ENCODE peak calls at places on chromosomes 11 and 22, in seven cellular contexts. One of them, this sample, is unnamed.

GRCh38 chr11:21484039-21484438 is 708.8 kb upstream of the ANO5 start:
- DNase-seq in mammary epithelial cell: no peak
- DNase-seq in fibroblast of mammary gland: no peak
- DNase-seq in suprapubic skin: no peak
- DNase-seq in NB4: no peak
- DNase-seq in psoas muscle: no peak
- DNase-seq in cardiac muscle cell: no peak
- DNase-seq in this sample: no peak

GRCh38 chr11:121654506-121655480 is 202.0 kb upstream of the SORL1-AS1 start:
- DNase-seq in mammary epithelial cell: no peak
- DNase-seq in fibroblast of mammary gland: no peak
- DNase-seq in suprapubic skin: no peak
- DNase-seq in NB4: no peak
- DNase-seq in psoas muscle: no peak
- DNase-seq in cardiac muscle cell: no peak
- DNase-seq in this sample: no peak

GRCh38 chr11:76615950-76616349 is 54.6 kb downstream of the LRRC32 start:
- DNase-seq in mammary epithelial cell: no peak
- DNase-seq in fibroblast of mammary gland: no peak
- DNase-seq in suprapubic skin: peak; percentile 78
- DNase-seq in NB4: no peak
- DNase-seq in psoas muscle: no peak
- DNase-seq in cardiac muscle cell: no peak
- DNase-seq in this sample: no peak

GRCh38 chr22:29245626-29246385 is 22.0 kb downstream of the RHBDD3 start:
- DNase-seq in mammary epithelial cell: peak; percentile 34
- DNase-seq in fibroblast of mammary gland: peak; percentile 63
- DNase-seq in suprapubic skin: no peak
- DNase-seq in NB4: peak; percentile 78
- DNase-seq in psoas muscle: peak; percentile 82
- DNase-seq in cardiac muscle cell: peak; percentile 74
- DNase-seq in this sample: peak; percentile 77

GRCh38 chr22:29268511-29269229 is 602 bp downstream of the EWSR1 start:
- DNase-seq in mammary epithelial cell: peak; percentile 26
- DNase-seq in fibroblast of mammary gland: peak; percentile 65
- DNase-seq in suprapubic skin: no peak
- DNase-seq in NB4: peak; percentile 69
- DNase-seq in psoas muscle: peak; percentile 89
- DNase-seq in cardiac muscle cell: peak; percentile 55
- DNase-seq in this sample: peak; percentile 36

GRCh38 chr11:36149538-36150242 is 139.5 kb downstream of the COMMD9 start:
- DNase-seq in mammary epithelial cell: peak; percentile 100
- DNase-seq in fibroblast of mammary gland: peak; percentile 99
- DNase-seq in suprapubic skin: no peak
- DNase-seq in NB4: peak; percentile 87
- DNase-seq in psoas muscle: peak; percentile 67
- DNase-seq in cardiac muscle cell: peak; percentile 12
- DNase-seq in this sample: peak; percentile 89

GRCh38 chr22:40010752-40011145 is 16.0 kb downstream of the FAM83F start:
- DNase-seq in mammary epithelial cell: no peak
- DNase-seq in fibroblast of mammary gland: no peak
- DNase-seq in suprapubic skin: no peak
- DNase-seq in NB4: no peak
- DNase-seq in psoas muscle: no peak
- DNase-seq in cardiac muscle cell: no peak
- DNase-seq in this sample: no peak

GRCh38 chr22:42906605-42907338 is 49.7 kb upstream of the ARFGAP3 start:
- DNase-seq in mammary epithelial cell: no peak
- DNase-seq in fibroblast of mammary gland: peak; percentile 53
- DNase-seq in suprapubic skin: no peak
- DNase-seq in NB4: no peak
- DNase-seq in psoas muscle: peak; percentile 88
- DNase-seq in cardiac muscle cell: peak; percentile 76
- DNase-seq in this sample: no peak

GRCh38 chr22:23074451-23074850 is 4.1 kb downstream of the GNAZ start:
- DNase-seq in mammary epithelial cell: no peak
- DNase-seq in fibroblast of mammary gland: no peak
- DNase-seq in suprapubic skin: no peak
- DNase-seq in NB4: no peak
- DNase-seq in psoas muscle: peak; percentile 26
- DNase-seq in cardiac muscle cell: no peak
- DNase-seq in this sample: no peak

GRCh38 chr22:35740616-35741015 is 22.9 kb downstream of the APOL5 start:
- DNase-seq in mammary epithelial cell: no peak
- DNase-seq in fibroblast of mammary gland: no peak
- DNase-seq in suprapubic skin: no peak
- DNase-seq in NB4: no peak
- DNase-seq in psoas muscle: no peak
- DNase-seq in cardiac muscle cell: no peak
- DNase-seq in this sample: no peak

GRCh38 chr22:35742342-35743100 is 24.8 kb downstream of the APOL5 start:
- DNase-seq in mammary epithelial cell: peak; percentile 52
- DNase-seq in fibroblast of mammary gland: peak; percentile 91
- DNase-seq in suprapubic skin: no peak
- DNase-seq in NB4: no peak
- DNase-seq in psoas muscle: no peak
- DNase-seq in cardiac muscle cell: no peak
- DNase-seq in this sample: no peak

GRCh38 chr22:35739076-35739475 is 21.4 kb downstream of the APOL5 start:
- DNase-seq in mammary epithelial cell: no peak
- DNase-seq in fibroblast of mammary gland: no peak
- DNase-seq in suprapubic skin: no peak
- DNase-seq in NB4: no peak
- DNase-seq in psoas muscle: no peak
- DNase-seq in cardiac muscle cell: no peak
- DNase-seq in this sample: no peak

GRCh38 chr22:35736701-35737100 is 19.0 kb downstream of the APOL5 start:
- DNase-seq in mammary epithelial cell: no peak
- DNase-seq in fibroblast of mammary gland: no peak
- DNase-seq in suprapubic skin: no peak
- DNase-seq in NB4: no peak
- DNase-seq in psoas muscle: no peak
- DNase-seq in cardiac muscle cell: no peak
- DNase-seq in this sample: no peak

DNA sequence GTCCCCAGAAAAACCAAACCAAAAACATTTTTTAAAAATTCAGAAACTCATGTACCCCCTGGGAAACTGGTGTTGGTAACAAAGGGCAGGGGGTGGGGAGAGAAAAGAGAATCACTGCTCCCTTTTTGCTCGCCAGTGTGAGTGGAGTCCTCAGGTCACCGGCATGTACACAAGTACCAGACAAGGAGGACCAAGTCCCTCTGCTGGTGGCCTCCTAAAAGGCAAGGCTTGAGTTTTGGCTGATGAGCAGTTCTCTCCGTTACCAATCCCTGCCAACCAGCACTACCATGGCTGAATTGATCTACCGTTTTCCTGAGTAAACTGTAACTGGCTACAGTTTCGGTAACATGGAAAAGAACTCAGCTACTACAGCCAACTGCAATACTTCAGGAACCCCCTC is 22.0 kb downstream of the APOL5 start:
- DNase-seq in mammary epithelial cell: no peak
- DNase-seq in fibroblast of mammary gland: peak; percentile 28
- DNase-seq in suprapubic skin: no peak
- DNase-seq in NB4: no peak
- DNase-seq in psoas muscle: no peak
- DNase-seq in cardiac muscle cell: no peak
- DNase-seq in this sample: peak; percentile 7
- TF ChIP-seq CTCF in mammary epithelial cell: peak; percentile 38
- TF ChIP-seq CTCF in fibroblast of mammary gland: peak; percentile 32
- TF ChIP-seq CTCF in suprapubic skin: no peak
- TF ChIP-seq CTCF in NB4: peak; percentile 17
- TF ChIP-seq CTCF in psoas muscle: peak; percentile 41
- TF ChIP-seq CTCF in cardiac muscle cell: peak; percentile 26
- TF ChIP-seq CTCF in this sample: no peak

DNA sequence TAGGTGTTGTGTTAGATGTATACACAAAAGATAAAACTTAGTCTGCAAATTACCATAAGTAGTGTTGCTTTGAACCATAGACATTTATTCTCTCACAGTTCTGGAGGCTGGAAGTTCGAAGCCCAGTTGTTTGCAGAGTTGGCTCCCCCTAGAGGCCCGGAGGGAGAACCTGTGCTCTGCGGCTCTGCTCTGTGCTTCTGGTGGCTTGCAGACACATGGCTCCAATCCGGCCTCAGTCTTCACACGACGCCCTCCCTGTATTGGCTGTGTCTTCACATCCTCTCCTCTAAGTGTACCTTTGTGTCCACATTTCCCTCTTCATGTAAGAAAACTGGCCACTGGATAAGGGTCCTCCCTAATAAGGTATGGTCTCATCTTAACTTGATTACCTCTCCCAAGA is 128.4 kb downstream of the OPCML start:
- DNase-seq in mammary epithelial cell: no peak
- DNase-seq in fibroblast of mammary gland: no peak
- DNase-seq in suprapubic skin: no peak
- DNase-seq in NB4: peak; percentile 49
- DNase-seq in psoas muscle: no peak
- DNase-seq in cardiac muscle cell: no peak
- DNase-seq in this sample: no peak
- TF ChIP-seq CTCF in mammary epithelial cell: peak; percentile 55
- TF ChIP-seq CTCF in fibroblast of mammary gland: no peak
- TF ChIP-seq CTCF in suprapubic skin: no peak
- TF ChIP-seq CTCF in NB4: peak; percentile 68
- TF ChIP-seq CTCF in psoas muscle: peak; percentile 8
- TF ChIP-seq CTCF in cardiac muscle cell: no peak
- TF ChIP-seq CTCF in this sample: no peak

GRCh38 chr11:8533332-8533731 is 60.7 kb downstream of the STK33 start:
- DNase-seq in mammary epithelial cell: peak; percentile 79
- DNase-seq in fibroblast of mammary gland: no peak
- DNase-seq in suprapubic skin: no peak
- DNase-seq in NB4: no peak
- DNase-seq in psoas muscle: no peak
- DNase-seq in cardiac muscle cell: no peak
- DNase-seq in this sample: no peak
- TF ChIP-seq CTCF in mammary epithelial cell: peak; percentile 69
- TF ChIP-seq CTCF in fibroblast of mammary gland: no peak
- TF ChIP-seq CTCF in suprapubic skin: no peak
- TF ChIP-seq CTCF in NB4: no peak
- TF ChIP-seq CTCF in psoas muscle: no peak
- TF ChIP-seq CTCF in cardiac muscle cell: no peak
- TF ChIP-seq CTCF in this sample: no peak

DNA sequence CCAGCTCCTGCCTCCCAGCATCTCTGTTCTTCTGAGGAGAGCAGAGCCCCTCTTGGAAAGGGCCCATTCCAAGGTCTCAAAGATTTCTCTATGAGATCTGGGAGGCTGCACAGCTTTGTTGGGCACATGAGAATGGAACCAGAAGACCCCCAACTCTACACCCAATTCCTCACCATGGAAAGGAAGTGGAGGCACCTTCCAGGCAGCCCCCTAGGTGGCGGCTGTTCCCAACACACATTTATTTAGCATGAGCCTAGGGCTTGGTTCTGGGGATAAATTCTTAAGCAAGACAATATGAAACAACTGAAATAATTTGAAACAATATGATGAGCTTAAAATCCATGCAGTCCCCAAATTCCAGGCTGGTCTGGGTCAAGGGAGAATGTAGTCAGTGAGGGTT is 100.4 kb downstream of the TIMP3 start:
- DNase-seq in mammary epithelial cell: no peak
- DNase-seq in fibroblast of mammary gland: no peak
- DNase-seq in suprapubic skin: no peak
- DNase-seq in NB4: peak; percentile 10
- DNase-seq in psoas muscle: no peak
- DNase-seq in cardiac muscle cell: no peak
- DNase-seq in this sample: no peak
- TF ChIP-seq CTCF in mammary epithelial cell: peak; percentile 14
- TF ChIP-seq CTCF in fibroblast of mammary gland: no peak
- TF ChIP-seq CTCF in suprapubic skin: no peak
- TF ChIP-seq CTCF in NB4: peak; percentile 14
- TF ChIP-seq CTCF in psoas muscle: no peak
- TF ChIP-seq CTCF in cardiac muscle cell: no peak
- TF ChIP-seq CTCF in this sample: no peak

GRCh38 chr11:86228269-86228966 is 16.1 kb upstream of the EED start:
- DNase-seq in mammary epithelial cell: peak; percentile 27
- DNase-seq in fibroblast of mammary gland: no peak
- DNase-seq in suprapubic skin: no peak
- DNase-seq in NB4: no peak
- DNase-seq in psoas muscle: no peak
- DNase-seq in cardiac muscle cell: no peak
- DNase-seq in this sample: no peak

GRCh38 chr11:86230921-86231320 is 13.6 kb upstream of the EED start:
- DNase-seq in mammary epithelial cell: peak; percentile 55
- DNase-seq in fibroblast of mammary gland: no peak
- DNase-seq in suprapubic skin: no peak
- DNase-seq in NB4: no peak
- DNase-seq in psoas muscle: no peak
- DNase-seq in cardiac muscle cell: no peak
- DNase-seq in this sample: no peak

GRCh38 chr11:86228967-86229330 is 15.6 kb upstream of the EED start:
- DNase-seq in mammary epithelial cell: no peak
- DNase-seq in fibroblast of mammary gland: no peak
- DNase-seq in suprapubic skin: no peak
- DNase-seq in NB4: no peak
- DNase-seq in psoas muscle: no peak
- DNase-seq in cardiac muscle cell: no peak
- DNase-seq in this sample: no peak

GRCh38 chr11:86232556-86232955 is 12.0 kb upstream of the EED start:
- DNase-seq in mammary epithelial cell: no peak
- DNase-seq in fibroblast of mammary gland: no peak
- DNase-seq in suprapubic skin: no peak
- DNase-seq in NB4: no peak
- DNase-seq in psoas muscle: no peak
- DNase-seq in cardiac muscle cell: no peak
- DNase-seq in this sample: no peak

DNA sequence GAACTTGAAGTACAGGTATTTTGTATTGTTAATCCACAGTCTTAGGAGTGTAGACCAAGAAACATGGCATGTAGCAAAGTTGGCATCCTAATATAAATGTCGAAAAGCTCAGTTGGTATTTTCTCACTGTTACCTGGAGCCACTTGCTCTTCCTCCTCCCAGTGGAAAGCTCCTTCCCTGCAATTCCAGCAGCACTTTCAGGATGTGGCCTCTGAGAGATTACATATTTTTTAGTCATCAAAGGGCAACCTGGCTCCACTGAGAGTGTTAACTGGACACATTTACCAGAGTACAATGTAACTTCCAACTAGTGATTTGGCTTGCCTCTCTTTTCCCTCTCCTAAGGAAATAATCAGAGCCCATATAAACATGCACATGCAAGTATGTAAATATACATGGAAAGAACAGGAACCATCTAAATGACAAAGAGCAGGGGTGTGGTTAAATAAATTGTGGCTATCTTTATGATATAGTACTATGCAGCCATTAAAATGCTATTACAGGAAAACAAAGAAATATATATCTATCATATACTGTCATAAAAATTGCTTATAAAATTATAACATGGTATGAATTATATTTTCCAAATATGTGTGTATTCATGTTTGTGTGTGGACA is 14.2 kb upstream of the EED start:
- DNase-seq in mammary epithelial cell: peak; percentile 75
- DNase-seq in fibroblast of mammary gland: no peak
- DNase-seq in suprapubic skin: no peak
- DNase-seq in NB4: no peak
- DNase-seq in psoas muscle: no peak
- DNase-seq in cardiac muscle cell: no peak
- DNase-seq in this sample: peak; percentile 33
- TF ChIP-seq CTCF in mammary epithelial cell: peak; percentile 70
- TF ChIP-seq CTCF in fibroblast of mammary gland: no peak
- TF ChIP-seq CTCF in suprapubic skin: no peak
- TF ChIP-seq CTCF in NB4: no peak
- TF ChIP-seq CTCF in psoas muscle: no peak
- TF ChIP-seq CTCF in cardiac muscle cell: no peak
- TF ChIP-seq CTCF in this sample: no peak